ENCODE peak calls at places on chromosomes 11 and 22, in seven cellular contexts. S is H1, I is GM12891, V is K562, M is GM12878, B is SK-N-SH, L is HepG2. N is an unnamed sample.

GRCh38 chr11:75223954-75224643 is 16.5 kb upstream of the TPBGL start:
- DNase-seq in I (no peak), B (no peak), V (peak), S (no peak), M (no peak), L (peak), N (no peak)

GRCh38 chr22:38921801-38922200 is 35.6 kb upstream of the APOBEC3A start:
- DNase-seq in M (no peak), V (no peak), I (no peak), B (no peak), L (peak), S (no peak), N (no peak)

GRCh38 chr11:32366671-32367070 is 68.7 kb downstream of the WT1 start:
- DNase-seq in V (no peak), M (no peak), L (no peak), B (no peak), I (no peak), S (no peak), N (no peak)

GRCh38 chr11:131824766-131825165 is 454.4 kb downstream of the NTM start:
- DNase-seq in S (no peak), I (no peak), L (no peak), M (no peak), V (no peak), B (no peak), N (no peak)

GRCh38 chr22:43990044-43990443 is 34.1 kb upstream of the PARVB start:
- DNase-seq in S (no peak), L (no peak), M (no peak), B (no peak), I (no peak), V (no peak), N (no peak)

GRCh38 chr11:18706330-18707243 is 8.0 kb downstream of the TMEM86A start:
- DNase-seq in L (no peak), M (no peak), I (no peak), V (no peak), S (no peak), B (peak), N (no peak)

GRCh38 chr11:22389526-22390282 is 51.5 kb downstream of the SLC17A6 start:
- DNase-seq in S (no peak), L (no peak), I (no peak), V (no peak), B (no peak), M (no peak), N (no peak)

GRCh38 chr11:105862736-105863367 is 159.2 kb downstream of the MSANTD4 start:
- DNase-seq in B (peak), M (no peak), I (no peak), S (no peak), L (peak), V (no peak), N (no peak)

GRCh38 chr22:32904044-32904443 is 102.5 kb downstream of the TIMP3 start:
- DNase-seq in M (no peak), L (peak), B (peak), S (no peak), V (peak), I (no peak), N (no peak)

GRCh38 chr22:44828193-44828592 is 75.8 kb downstream of the ARHGAP8 start:
- DNase-seq in S (no peak), L (no peak), B (peak), M (no peak), I (no peak), V (peak), N (no peak)

GRCh38 chr11:104547996-104548661 is 350.1 kb downstream of the CASP12 start:
- DNase-seq in L (no peak), I (no peak), M (no peak), V (no peak), B (no peak), S (no peak), N (no peak)

GRCh38 chr22:44431256-44431655 is 66.8 kb downstream of the RTL6 start:
- DNase-seq in I (no peak), L (no peak), B (no peak), S (no peak), M (no peak), V (no peak), N (no peak)

GRCh38 chr11:126456089-126456488 is 100.6 kb downstream of the ST3GAL4 start:
- DNase-seq in V (no peak), I (no peak), L (no peak), B (no peak), M (no peak), S (no peak), N (no peak)

GRCh38 chr22:39289445-39290247 is 29.8 kb downstream of the RPL3 start:
- DNase-seq in M (no peak), B (no peak), L (no peak), V (no peak), I (no peak), S (no peak), N (no peak)

GRCh38 chr11:28621648-28622215 is 513.5 kb downstream of the METTL15 start:
- DNase-seq in M (no peak), B (no peak), V (no peak), L (no peak), I (no peak), S (no peak), N (no peak)

GRCh38 chr11:63839508-63840355 is 822 bp downstream of the MARK2 start:
- DNase-seq in M (no peak), V (no peak), L (no peak), B (no peak), I (no peak), S (no peak), N (no peak)

GRCh38 chr11:75654314-75654713 is 14.5 kb downstream of the MAP6 start:
- DNase-seq in I (no peak), M (peak), S (no peak), B (no peak), V (no peak), L (no peak), N (no peak)

GRCh38 chr22:50184004-50184461 is 1.7 kb upstream of the TRABD start:
- DNase-seq in B (no peak), L (peak), V (no peak), I (no peak), S (no peak), M (no peak), N (no peak)

GRCh38 chr11:120130991-120131760 is 6.7 kb downstream of the TRIM29 start:
- DNase-seq in I (no peak), B (no peak), L (no peak), S (no peak), V (no peak), M (no peak), N (no peak)

GRCh38 chr11:8031248-8032115 is 44.3 kb downstream of the EIF3F start:
- DNase-seq in L (no peak), I (no peak), B (peak), V (no peak), S (no peak), M (no peak), N (no peak)

GRCh38 chr11:119484741-119485605 is 62.0 kb upstream of the THY1 start:
- DNase-seq in B (no peak), S (no peak), V (no peak), M (no peak), L (no peak), I (no peak), N (no peak)

GRCh38 chr11:6565988-6566703 is 37.3 kb downstream of the RRP8 start:
- DNase-seq in M (no peak), L (no peak), V (no peak), S (no peak), I (no peak), B (no peak), N (no peak)

GRCh38 chr11:47946682-47947575 is 33.4 kb upstream of the PTPRJ start:
- DNase-seq in S (no peak), B (no peak), I (no peak), V (peak), M (no peak), L (no peak), N (no peak)

GRCh38 chr22:40560551-40560950 is 76.0 kb downstream of the MRTFA start:
- DNase-seq in V (peak), S (no peak), B (no peak), I (no peak), L (no peak), M (no peak), N (no peak)
- TF ChIP-seq TAF1 in V (no peak), S (no peak), B (no peak), I (no peak), L (no peak), M (no peak), N (no peak)

DNA sequence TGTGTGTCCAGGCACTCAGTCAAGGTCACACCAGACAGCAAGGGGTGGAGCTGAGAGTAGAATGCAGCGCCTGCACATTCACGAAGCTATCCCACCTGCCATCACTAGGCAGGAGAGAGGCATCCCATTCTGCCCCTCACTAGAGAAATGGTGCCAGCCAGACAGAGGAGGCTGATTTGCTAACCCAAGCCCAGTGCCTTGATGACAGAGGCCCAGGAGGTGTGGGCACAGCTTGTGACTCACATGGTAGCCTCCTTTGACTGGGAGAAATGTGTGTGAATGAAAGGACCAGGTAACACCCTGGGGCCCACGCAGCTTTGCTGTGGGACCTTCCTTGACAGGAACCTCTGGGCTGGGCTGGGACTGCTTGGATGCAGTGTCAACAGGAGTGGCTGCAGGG is 5.2 kb upstream of the NAALADL1 start:
- DNase-seq in M (no peak), B (no peak), V (no peak), I (no peak), S (no peak), L (no peak), N (no peak)
- TF ChIP-seq POLR2AphosphoS5 in M (no peak), B (no peak), V (no peak), I (no peak), S (no peak), L (no peak), N (no peak)

DNA sequence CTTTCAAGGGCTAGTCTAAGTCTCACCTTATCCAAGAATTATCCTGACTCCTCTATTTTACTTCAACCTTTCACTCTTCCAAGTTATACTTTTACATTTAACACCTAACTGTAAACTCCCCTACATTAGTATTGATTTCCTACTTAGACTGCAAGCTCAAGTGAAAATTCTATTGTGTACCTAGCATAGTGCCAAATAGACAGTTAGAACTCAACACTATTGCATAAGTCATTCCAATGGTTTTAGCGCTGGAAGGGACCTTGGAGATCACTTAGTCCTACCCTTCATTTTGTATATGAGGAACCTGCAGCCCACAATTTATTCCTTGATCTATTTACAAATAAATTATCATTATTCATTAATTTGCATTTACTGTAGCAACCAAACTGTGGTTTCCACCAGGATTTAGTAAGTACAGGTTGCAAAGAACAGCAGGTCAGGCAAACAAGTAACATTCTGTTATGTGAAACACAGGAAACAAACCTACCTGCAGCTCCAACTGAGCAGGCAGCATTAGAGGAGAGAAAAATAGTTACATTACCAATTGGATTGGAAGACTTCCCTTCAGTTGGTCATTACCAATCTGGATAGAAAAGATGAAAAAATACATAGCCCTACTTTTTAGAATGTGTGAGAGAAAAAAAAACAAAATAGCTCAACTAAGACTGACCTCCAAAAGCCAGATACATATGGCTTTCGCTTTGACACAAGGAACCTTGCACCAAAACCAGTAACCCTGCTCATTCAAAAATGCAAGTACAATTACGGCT is 33.7 kb upstream of the NFRKB start:
- DNase-seq in B (no peak), I (no peak), L (no peak), S (no peak), V (no peak), M (no peak), N (no peak)
- TF ChIP-seq TAF1 in B (no peak), I (no peak), L (no peak), S (no peak), V (no peak), M (no peak), N (no peak)

DNA sequence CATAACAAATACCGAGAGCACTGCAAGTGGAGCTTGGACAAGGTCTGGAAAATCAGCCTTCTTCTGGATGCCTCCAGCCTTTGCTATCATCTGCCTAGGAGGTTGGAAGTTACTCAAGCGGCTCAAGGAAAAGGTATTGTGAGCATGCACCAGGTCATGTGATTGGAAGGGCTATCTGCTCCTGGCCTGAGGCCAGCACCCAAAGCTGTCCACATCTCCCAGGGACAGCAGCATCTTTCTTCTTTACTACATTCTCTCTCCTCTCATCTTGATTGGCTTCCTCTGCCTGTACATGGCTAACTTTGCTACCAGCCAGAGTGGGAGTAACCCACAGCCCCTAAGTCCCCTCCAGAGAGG is 44.2 kb upstream of the AMPD3 start:
- DNase-seq in V (no peak), B (no peak), S (no peak), M (no peak), I (no peak), L (no peak), N (no peak)
- TF ChIP-seq POLR2AphosphoS5 in V (no peak), B (no peak), S (no peak), M (no peak), I (no peak), L (no peak), N (no peak)

DNA sequence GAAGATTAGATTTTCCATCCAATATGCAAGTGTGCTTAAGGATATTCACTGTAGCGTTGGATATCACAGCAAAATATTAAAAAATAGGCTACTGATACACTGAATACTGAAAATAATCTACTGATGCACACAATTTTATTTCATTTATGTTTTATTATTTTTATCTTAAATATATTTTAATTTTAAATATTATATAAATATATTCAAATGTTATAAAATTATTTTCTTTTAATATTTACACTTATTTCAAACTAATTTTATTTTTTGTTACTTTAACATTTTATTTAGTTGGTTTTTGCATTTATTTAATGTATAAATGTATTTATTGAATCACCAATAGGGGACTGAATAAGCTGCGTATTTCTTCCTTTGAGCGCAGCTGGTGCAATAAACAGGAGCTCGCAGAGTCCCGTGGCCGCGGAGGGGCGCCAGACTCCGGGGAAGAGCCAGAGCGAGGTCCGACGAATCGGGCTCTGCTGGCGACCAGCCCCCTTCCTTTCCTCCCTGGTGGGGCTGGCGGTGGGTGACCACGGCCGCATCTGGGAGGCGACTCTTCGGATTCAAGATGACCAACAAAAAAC is 12.2 kb downstream of the MMP3 start:
- DNase-seq in I (peak), V (peak), M (no peak), B (peak), S (no peak), L (peak), N (no peak)
- TF ChIP-seq TAF1 in I (no peak), V (no peak), M (no peak), B (no peak), S (no peak), L (no peak), N (no peak)